ENCODE peak calls at places on chromosomes 16 and 17, in six cellular contexts. G is cerebellum; I is SJSA1; X is AG04449; K is activated T-cell treated with anti-CD3 and anti-CD28 coated beads, Interleukin-2, amount 50 U/mL, for 72 hours; A is NCI-H446. F is an unnamed sample.
A peak's percentile ranks its signal among the peaks of the same experiment; 100 is the strongest.

GRCh38 chr17:58336456-58337094 is 8.0 kb upstream of the TSPOAP1 start:
- DNase-seq in G (no peak), I (no peak), X (no peak), A (no peak), K (peak; percentile 21), F (no peak)

GRCh38 chr17:44900894-44901293 is 1.6 kb upstream of the EFTUD2 start:
- DNase-seq in A (peak; percentile 91), G (peak; percentile 59), X (no peak), I (peak; percentile 79), K (no peak), F (no peak)

GRCh38 chr16:54009464-54010176 is 277.0 kb downstream of the IRX3 start:
- DNase-seq in G (no peak), K (no peak), I (no peak), X (no peak), A (no peak), F (no peak)

GRCh38 chr17:15981646-15982580 is 17.6 kb downstream of the ZSWIM7 start:
- DNase-seq in I (no peak), X (no peak), K (no peak), A (no peak), G (no peak), F (no peak)

GRCh38 chr17:19799796-19800195 is 51.7 kb upstream of the ALDH3A1 start:
- DNase-seq in I (no peak), G (no peak), K (no peak), X (no peak), A (no peak), F (peak; percentile 43)

GRCh38 chr16:47503936-47504335 is 42.8 kb downstream of the PHKB start:
- DNase-seq in I (no peak), G (no peak), K (no peak), A (no peak), X (no peak), F (no peak)

GRCh38 chr17:41553176-41553575 is 18.7 kb downstream of the KRT9 start:
- DNase-seq in X (no peak), A (no peak), K (peak; percentile 9), I (no peak), G (no peak), F (no peak)

GRCh38 chr16:67542464-67542863 is 13.8 kb downstream of the RIPOR1 start:
- DNase-seq in X (no peak), I (peak; percentile 87), K (peak; percentile 81), G (no peak), A (no peak), F (no peak)

GRCh38 chr17:44636562-44636961 is 19.7 kb upstream of the MEIOC start:
- DNase-seq in A (no peak), X (peak; percentile 23), I (no peak), G (peak; percentile 26), K (no peak), F (no peak)

GRCh38 chr17:40598021-40598927 is 33.0 kb upstream of the CCR7 start:
- DNase-seq in A (no peak), X (no peak), I (no peak), G (no peak), K (peak; percentile 92), F (no peak)

GRCh38 chr17:73371285-73371684 is 59.5 kb upstream of the CDC42EP4 start:
- DNase-seq in K (no peak), G (no peak), I (no peak), A (no peak), X (peak; percentile 78), F (peak; percentile 31)

GRCh38 chr17:72399608-72400487 is 279.0 kb downstream of the SOX9 start:
- DNase-seq in K (no peak), X (no peak), A (no peak), I (no peak), G (no peak), F (no peak)

GRCh38 chr17:76452102-76452645 is 778 bp downstream of the UBE2O start:
- DNase-seq in A (no peak), X (no peak), K (no peak), I (no peak), G (no peak), F (no peak)

GRCh38 chr17:67245694-67246397 is 850 bp upstream of the HELZ start:
- DNase-seq in K (peak; percentile 79), G (no peak), I (peak; percentile 43), X (no peak), A (no peak), F (no peak)

GRCh38 chr17:49907279-49907678 is 59.4 kb upstream of the TAC4 start:
- DNase-seq in A (no peak), K (no peak), X (no peak), G (no peak), I (no peak), F (no peak)

GRCh38 chr17:28684963-28685362 is 23.0 kb downstream of the SUPT6H start:
- DNase-seq in I (no peak), K (no peak), X (no peak), A (no peak), G (peak; percentile 35), F (no peak)

GRCh38 chr16:30541502-30542329 is 7.1 kb upstream of the ZNF747 start:
- DNase-seq in I (no peak), K (no peak), G (no peak), X (no peak), A (no peak), F (no peak)

GRCh38 chr16:49557070-49557446 is 183.5 kb downstream of the C16orf78 start:
- DNase-seq in A (no peak), G (no peak), K (no peak), I (no peak), X (no peak), F (no peak)

F was measured in epithelial cell of prostate.